ENCODE peak calls at places on chromosome 2, in six cellular contexts. B is heart right ventricle, P is left ventricle myocardium inferior, A is HL-60, I is H9, C is PC-3. J is an unnamed sample.

GRCh38 chr2:232342635-232343565 is 35.7 kb upstream of the ALPP start:
- DNase-seq in B (no peak), P (no peak), A (no peak), I (no peak), C (no peak), J (no peak)

GRCh38 chr2:149365826-149366583 is 35.6 kb downstream of the LYPD6 start:
- DNase-seq in B (no peak), P (no peak), A (no peak), I (no peak), C (peak; percentile 60), J (peak; percentile 33)

GRCh38 chr2:170886391-170886790 is 42.7 kb upstream of the GORASP2 start:
- DNase-seq in B (no peak), P (no peak), A (no peak), I (no peak), C (peak; percentile 59), J (peak; percentile 51)

GRCh38 chr2:37616674-37616999 is 54.8 kb downstream of the CDC42EP3 start:
- DNase-seq in B (no peak), P (no peak), A (no peak), I (no peak), C (no peak), J (no peak)

GRCh38 chr2:186433777-186434432 is 52.2 kb upstream of the ZC3H15 start:
- DNase-seq in B (no peak), P (no peak), A (no peak), I (no peak), C (no peak), J (no peak)

GRCh38 chr2:218278531-218279360 is 8.4 kb downstream of the PNKD start:
- DNase-seq in B (no peak), P (no peak), A (no peak), I (no peak), C (no peak), J (no peak)

GRCh38 chr2:119367472-119368099 is 809 bp downstream of the DBI start:
- DNase-seq in B (peak; percentile 73), P (peak; percentile 68), A (peak; percentile 44), I (peak; percentile 75), C (peak; percentile 37), J (peak; percentile 62)

GRCh38 chr2:146873646-146874259 is 971.1 kb upstream of the ACVR2A start:
- DNase-seq in B (no peak), P (no peak), A (no peak), I (no peak), C (peak; percentile 68), J (no peak)

GRCh38 chr2:1784986-1785617 is 40.8 kb upstream of the PXDN start:
- DNase-seq in B (no peak), P (no peak), A (no peak), I (no peak), C (no peak), J (no peak)

GRCh38 chr2:74530239-74531161 is 767 bp downstream of the HTRA2 start:
- DNase-seq in B (no peak), P (no peak), A (peak; percentile 52), I (peak; percentile 53), C (peak; percentile 38), J (no peak)

GRCh38 chr2:169933124-169933711 is 106.0 kb downstream of the UBR3 start:
- DNase-seq in B (no peak), P (no peak), A (peak; percentile 3), I (no peak), C (peak; percentile 70), J (peak; percentile 36)

GRCh38 chr2:97761192-97761591 is 47.8 kb downstream of the ZAP70 start:
- DNase-seq in B (no peak), P (no peak), A (no peak), I (no peak), C (no peak), J (no peak)

GRCh38 chr2:132969371-132969985 is 299.5 kb upstream of the LYPD1 start:
- DNase-seq in B (no peak), P (no peak), A (no peak), I (no peak), C (peak; percentile 77), J (no peak)

GRCh38 chr2:177889812-177890460 is 182.6 kb downstream of the PDE11A start:
- DNase-seq in B (no peak), P (no peak), A (no peak), I (no peak), C (no peak), J (no peak)

DNA sequence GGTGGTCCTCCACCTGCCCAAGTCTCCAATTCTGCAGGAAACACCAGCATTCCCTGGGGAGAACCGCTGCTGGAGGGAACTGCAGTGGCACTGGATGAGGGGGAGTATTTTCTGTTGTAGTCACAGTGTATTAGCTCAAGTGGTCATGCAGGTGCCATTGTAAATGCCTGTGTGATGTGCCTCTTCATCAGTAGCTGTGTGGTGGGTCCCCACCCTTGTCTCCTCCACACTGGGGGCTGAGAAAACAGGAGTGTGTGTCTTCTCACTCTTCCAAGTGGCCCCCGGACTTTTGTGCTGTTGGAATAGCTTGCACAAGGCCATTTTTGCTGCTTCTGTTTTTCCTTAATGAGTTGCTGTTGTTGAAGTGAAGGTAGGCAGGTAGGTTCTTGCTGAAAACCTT is 8.7 kb downstream of the NCK2 start:
- DNase-seq in B (no peak), P (no peak), A (no peak), I (no peak), C (no peak), J (no peak)
- H3K27ac ChIP-seq in B (no peak overlapping the region), P (no peak overlapping the region), A (no peak overlapping the region), I (no peak overlapping the region), C (no peak overlapping the region), J (no peak overlapping the region)

DNA sequence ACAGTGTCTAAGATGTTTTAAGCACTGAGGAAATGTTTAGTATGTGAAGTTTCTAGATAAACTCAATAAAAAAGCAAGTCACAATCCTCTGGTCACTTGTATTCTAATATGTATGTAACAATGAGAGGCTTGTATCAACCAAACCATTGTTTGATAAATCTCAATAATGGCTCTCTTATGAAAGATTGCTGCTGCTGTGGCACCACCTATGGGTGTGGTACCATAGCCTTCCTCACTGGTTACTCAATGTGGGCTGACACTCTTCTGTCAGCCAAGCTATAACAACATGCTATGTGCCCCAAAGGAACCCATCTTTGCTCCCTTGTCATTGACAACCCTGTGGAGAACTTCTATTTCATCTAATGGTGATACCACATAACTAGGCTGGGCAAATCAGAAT is 12.6 kb upstream of the RAB1A start:
- DNase-seq in B (no peak), P (no peak), A (peak; percentile 25), I (no peak), C (peak; percentile 55), J (no peak)
- TF ChIP-seq CTCF in B (peak; percentile 13), P (peak; percentile 45), A (no peak), I (peak; percentile 18), C (peak; percentile 59), J (no peak)

GRCh38 chr2:236587861-236588495 is 18.4 kb downstream of the ACKR3 start:
- DNase-seq in B (no peak), P (no peak), A (no peak), I (no peak), C (no peak), J (no peak)

GRCh38 chr2:236584521-236585384 is 15.1 kb downstream of the ACKR3 start:
- DNase-seq in B (no peak), P (no peak), A (no peak), I (no peak), C (no peak), J (no peak)

GRCh38 chr2:236588932-236589331 is 19.3 kb downstream of the ACKR3 start:
- DNase-seq in B (no peak), P (no peak), A (no peak), I (no peak), C (no peak), J (no peak)

GRCh38 chr2:236583621-236584203 is 14.1 kb downstream of the ACKR3 start:
- DNase-seq in B (no peak), P (no peak), A (no peak), I (no peak), C (no peak), J (no peak)

GRCh38 chr2:236585966-236586365 is 16.3 kb downstream of the ACKR3 start:
- DNase-seq in B (no peak), P (no peak), A (no peak), I (no peak), C (no peak), J (no peak)
- H3K27ac ChIP-seq in B (no peak overlapping the region), P (no peak overlapping the region), A (no peak overlapping the region), I (no peak overlapping the region), C (no peak overlapping the region), J (no peak overlapping the region)

GRCh38 chr2:208101716-208102631 is 22.4 kb downstream of the CRYGD start:
- DNase-seq in B (no peak), P (no peak), A (no peak), I (no peak), C (peak; percentile 70), J (peak; percentile 44)
- TF ChIP-seq CTCF in B (peak; percentile 14), P (peak; percentile 22), A (no peak), I (peak; percentile 73), C (peak; percentile 84), J (no peak)

GRCh38 chr2:200310545-200310971 is 4.1 kb downstream of the SPATS2L start:
- DNase-seq in B (no peak), P (no peak), A (no peak), I (no peak), C (peak; percentile 59), J (no peak)
- H3K27ac ChIP-seq in B (no peak overlapping the region), P (peak overlapping the region; percentile 13), A (no peak overlapping the region), I (no peak overlapping the region), C (peak overlapping the region; percentile 28), J (no peak overlapping the region)

GRCh38 chr2:29920631-29921559 is 491 bp downstream of the ALK start:
- DNase-seq in B (no peak), P (no peak), A (no peak), I (peak; percentile 43), C (peak; percentile 35), J (no peak)
- TF ChIP-seq CTCF in B (no peak), P (no peak), A (no peak), I (no peak), C (no peak), J (no peak)

J was measured in RWPE1.